ENCODE peak calls at places on chromosomes 6 and 20, in nine cellular contexts. K is epithelial cell of esophagus; R is breast epithelium; V is NCI-H460; B is activated T-cell treated with anti-CD3 and anti-CD28 coated beads, Interleukin-2, amount 50 U/mL, for 72 hours; A is activated gamma-delta T cell treated with Interleukin-2 at 50 U/mL for 16 hours; S is GDM1; H is glomerular endothelial cell; G is globus pallidus. Y is an unnamed sample.

GRCh38 chr20:32966382-32966781 is 37.9 kb downstream of the SUN5 start:
- DNase-seq in K (no peak), R (no peak), V (no peak), B (no peak), A (no peak), S (no peak), H (no peak), G (no peak), Y (no peak)

GRCh38 chr6:42099340-42100028 is 42.9 kb downstream of the C6orf132 start:
- DNase-seq in K (peak), R (peak), V (no peak), B (peak), A (no peak), S (no peak), H (no peak), G (no peak), Y (peak)

GRCh38 chr6:149978610-149979009 is 14.9 kb downstream of the ULBP1 start:
- DNase-seq in K (no peak), R (no peak), V (no peak), B (no peak), A (no peak), S (no peak), H (no peak), G (no peak), Y (no peak)

GRCh38 chr20:17343631-17344447 is 117.0 kb downstream of the PCSK2 start:
- DNase-seq in K (no peak), R (no peak), V (peak), B (no peak), A (no peak), S (no peak), H (no peak), G (no peak), Y (no peak)

GRCh38 chr6:56959938-56960337 is 5.0 kb downstream of the BEND6 start:
- DNase-seq in K (peak), R (no peak), V (no peak), B (no peak), A (no peak), S (no peak), H (no peak), G (no peak), Y (no peak)

GRCh38 chr20:36303020-36303595 is 3.0 kb upstream of the DLGAP4 start:
- DNase-seq in K (no peak), R (no peak), V (no peak), B (no peak), A (no peak), S (peak), H (peak), G (no peak), Y (no peak)

GRCh38 chr20:15654208-15654649 is 919.0 kb downstream of the KIF16B start:
- DNase-seq in K (peak), R (no peak), V (peak), B (no peak), A (no peak), S (peak), H (no peak), G (peak), Y (no peak)

GRCh38 chr6:47788498-47788884 is 6.7 kb downstream of the OPN5 start:
- DNase-seq in K (no peak), R (no peak), V (no peak), B (no peak), A (no peak), S (no peak), H (no peak), G (no peak), Y (no peak)

GRCh38 chr6:39432311-39433025 is 110.0 kb upstream of the KCNK16 start:
- DNase-seq in K (no peak), R (no peak), V (no peak), B (no peak), A (no peak), S (no peak), H (no peak), G (no peak), Y (no peak)

GRCh38 chr20:53872081-53872541 is 198.3 kb downstream of the BCAS1 start:
- DNase-seq in K (no peak), R (no peak), V (no peak), B (no peak), A (no peak), S (no peak), H (no peak), G (no peak), Y (no peak)

GRCh38 chr20:61396262-61396848 is 144.3 kb downstream of the CDH4 start:
- DNase-seq in K (no peak), R (no peak), V (no peak), B (no peak), A (no peak), S (no peak), H (no peak), G (no peak), Y (no peak)

GRCh38 chr20:21102691-21103311 is 3.4 kb downstream of the LINC00237 start:
- DNase-seq in K (peak), R (no peak), V (no peak), B (peak), A (peak), S (no peak), H (no peak), G (peak), Y (no peak)

GRCh38 chr6:128316258-128316952 is 204.0 kb downstream of the PTPRK start:
- DNase-seq in K (no peak), R (no peak), V (no peak), B (no peak), A (no peak), S (no peak), H (no peak), G (no peak), Y (no peak)

GRCh38 chr6:45718901-45719300 is 296.8 kb downstream of the CLIC5 start:
- DNase-seq in K (no peak), R (no peak), V (no peak), B (no peak), A (no peak), S (no peak), H (no peak), G (no peak), Y (no peak)

GRCh38 chr6:33848498-33848897 is 44.7 kb upstream of the MLN start:
- DNase-seq in K (no peak), R (no peak), V (no peak), B (no peak), A (no peak), S (no peak), H (no peak), G (no peak), Y (no peak)

GRCh38 chr20:50930139-50931047 is 844 bp downstream of the ADNP start:
- DNase-seq in K (peak), R (no peak), V (no peak), B (peak), A (peak), S (no peak), H (no peak), G (peak), Y (no peak)

Y was measured in epithelial cell of prostate.